ENCODE peak calls at places on chromosomes 4 and X, in eight cellular contexts. S, B, K, V, X, W, C and O are unnamed samples.

GRCh38 chrX:44580466-44580865 is 37.8 kb upstream of the FUNDC1 start:
- DNase-seq in S (peak; percentile 68), W (no peak), X (no peak), B (peak; percentile 78), V (no peak), C (no peak), K (no peak), O (peak; percentile 24)

GRCh38 chrX:8841911-8842310 is 40.7 kb upstream of the FAM9A start:
- DNase-seq in K (no peak), V (no peak), S (peak; percentile 72), X (no peak), B (no peak), W (no peak), C (no peak), O (no peak)

GRCh38 chr4:122652379-122652778 is 31.5 kb upstream of the IL21 start:
- DNase-seq in W (no peak), S (peak; percentile 35), X (peak; percentile 16), K (peak; percentile 63), C (peak; percentile 37), B (peak; percentile 30), V (no peak), O (peak; percentile 84)

GRCh38 chrX:51894697-51895336 is 1.4 kb downstream of the MAGED1 start:
- DNase-seq in K (peak; percentile 26), C (no peak), V (no peak), W (no peak), S (peak; percentile 21), X (peak; percentile 41), B (no peak), O (peak; percentile 38)

GRCh38 chrX:153488231-153488914 is 6.4 kb upstream of the BGN start:
- DNase-seq in S (peak; percentile 55), W (no peak), K (no peak), X (peak; percentile 63), C (no peak), V (no peak), B (no peak), O (no peak)

GRCh38 chr4:110361921-110362320 is 114.0 kb upstream of the ENPEP start:
- DNase-seq in W (no peak), C (no peak), K (no peak), X (no peak), S (peak; percentile 90), V (no peak), B (peak; percentile 91), O (peak; percentile 85)

GRCh38 chr4:141102367-141102766 is 30.9 kb downstream of the RNF150 start:
- DNase-seq in X (no peak), C (no peak), K (no peak), B (peak; percentile 52), S (peak; percentile 85), W (no peak), V (no peak), O (no peak)

GRCh38 chr4:6595897-6596537 is 21.0 kb downstream of the MAN2B2 start:
- DNase-seq in W (no peak), B (no peak), V (no peak), X (no peak), C (peak; percentile 65), S (no peak), K (peak; percentile 75), O (no peak)

GRCh38 chr4:18844726-18845125 is 823.2 kb upstream of the LCORL start:
- DNase-seq in K (no peak), C (no peak), X (no peak), W (no peak), S (peak; percentile 66), V (no peak), B (no peak), O (no peak)

GRCh38 chr4:152039085-152039484 is 278.3 kb upstream of the GATB start:
- DNase-seq in K (no peak), X (no peak), C (no peak), B (no peak), W (no peak), V (no peak), S (peak; percentile 91), O (peak; percentile 15)

GRCh38 chr4:82523179-82523578 is 38.6 kb downstream of the TMEM150C start:
- DNase-seq in W (no peak), X (no peak), C (no peak), S (no peak), K (peak; percentile 48), V (no peak), B (no peak), O (no peak)

GRCh38 chr4:41625531-41625930 is 87.6 kb downstream of the LIMCH1 start:
- DNase-seq in W (no peak), B (no peak), V (no peak), S (no peak), X (no peak), C (no peak), K (no peak), O (no peak)

GRCh38 chr4:121462660-121463261 is 81.9 kb upstream of the QRFPR start:
- DNase-seq in K (peak; percentile 91), C (peak; percentile 71), S (peak; percentile 52), W (no peak), X (no peak), V (no peak), B (peak; percentile 54), O (peak; percentile 76)

GRCh38 chr4:129570326-129570725 is 474.4 kb downstream of the C4orf33 start:
- DNase-seq in K (no peak), X (no peak), B (no peak), V (no peak), S (no peak), W (no peak), C (no peak), O (no peak)

GRCh38 chrX:134006484-134007161 is 21.2 kb upstream of the GPC3 start:
- DNase-seq in B (no peak), V (no peak), K (no peak), C (no peak), S (no peak), X (no peak), W (no peak), O (no peak)

GRCh38 chr4:41573458-41574129 is 35.6 kb downstream of the LIMCH1 start:
- DNase-seq in W (no peak), V (no peak), C (no peak), X (no peak), B (no peak), K (no peak), S (peak; percentile 64), O (no peak)

GRCh38 chrX:111585337-111585736 is 73.9 kb downstream of the SERTM2 start:
- DNase-seq in K (peak; percentile 5), C (no peak), V (no peak), B (no peak), X (no peak), S (no peak), W (no peak), O (peak; percentile 16)

GRCh38 chrX:6679988-6680387 is 145.1 kb upstream of the VCX3A start:
- DNase-seq in C (no peak), W (no peak), S (no peak), B (no peak), X (no peak), V (no peak), K (no peak), O (no peak)

GRCh38 chrX:129996120-129996519 is 13.7 kb downstream of the BCORL1 start:
- DNase-seq in C (no peak), X (no peak), V (no peak), S (peak; percentile 34), B (peak; percentile 13), W (no peak), K (no peak), O (no peak)

GRCh38 chr4:25367004-25367621 is 9.9 kb upstream of the ANAPC4 start:
- DNase-seq in W (no peak), X (no peak), S (peak; percentile 16), C (peak; percentile 58), B (peak; percentile 9), K (peak; percentile 71), V (no peak), O (peak; percentile 60)

GRCh38 chr4:3432381-3432790 is 9.4 kb upstream of the HGFAC start:
- DNase-seq in B (no peak), C (no peak), X (no peak), S (no peak), W (no peak), V (no peak), K (no peak), O (no peak)
- TF ChIP-seq CTCF in B (no peak), C (no peak), X (no peak), S (no peak), W (no peak), V (no peak), K (no peak), O (no peak)

GRCh38 chrX:48613502-48614160 is 16.3 kb downstream of the WDR13 start:
- DNase-seq in K (no peak), X (no peak), W (no peak), V (no peak), S (peak; percentile 6), B (no peak), C (no peak), O (no peak)

GRCh38 chrX:48606091-48606490 is 8.8 kb downstream of the WDR13 start:
- DNase-seq in B (no peak), S (no peak), K (peak; percentile 62), V (no peak), W (no peak), C (no peak), X (no peak), O (no peak)

GRCh38 chrX:48616575-48616974 is 19.3 kb downstream of the WDR13 start:
- DNase-seq in K (peak; percentile 53), C (no peak), W (no peak), V (no peak), B (no peak), X (no peak), S (no peak), O (peak; percentile 54)

DNA sequence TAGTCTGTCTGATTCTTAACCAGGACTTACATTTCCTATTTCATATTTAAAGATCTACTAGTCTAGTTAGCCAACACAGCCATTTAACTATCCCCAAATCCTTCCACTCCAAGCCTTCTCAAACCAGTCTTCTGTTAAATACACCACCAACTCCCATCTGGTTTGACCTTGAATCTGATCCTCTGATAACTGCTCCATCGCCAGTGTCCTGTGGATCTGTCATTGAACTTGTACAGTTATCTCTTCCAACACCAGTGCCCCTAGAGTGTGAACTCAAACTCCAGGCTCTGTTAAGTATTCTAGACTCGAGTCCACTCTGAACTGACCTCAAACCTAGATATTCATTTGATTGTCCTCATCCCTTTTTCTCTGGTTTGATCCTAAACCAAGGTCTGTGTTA is 14.4 kb downstream of the WDR13 start:
- DNase-seq in W (no peak), K (no peak), B (no peak), S (no peak), C (no peak), V (no peak), X (no peak), O (no peak)
- H3K27ac ChIP-seq in W (no peak overlapping the region), K (no peak overlapping the region), B (no peak overlapping the region), S (no peak overlapping the region), C (no peak overlapping the region), V (no peak overlapping the region), X (no peak overlapping the region), O (no peak overlapping the region)

GRCh38 chr4:124711469-124712416 is 789 bp downstream of the ANKRD50 start:
- DNase-seq in B (peak; percentile 81), V (peak; percentile 81), C (peak; percentile 4), K (peak; percentile 86), X (no peak), S (peak; percentile 66), W (no peak), O (peak; percentile 84)
- TF ChIP-seq CTCF in B (peak; percentile 7), V (no peak), C (no peak), K (peak; percentile 11), X (no peak), S (peak; percentile 4), W (no peak), O (peak; percentile 29)

DNA sequence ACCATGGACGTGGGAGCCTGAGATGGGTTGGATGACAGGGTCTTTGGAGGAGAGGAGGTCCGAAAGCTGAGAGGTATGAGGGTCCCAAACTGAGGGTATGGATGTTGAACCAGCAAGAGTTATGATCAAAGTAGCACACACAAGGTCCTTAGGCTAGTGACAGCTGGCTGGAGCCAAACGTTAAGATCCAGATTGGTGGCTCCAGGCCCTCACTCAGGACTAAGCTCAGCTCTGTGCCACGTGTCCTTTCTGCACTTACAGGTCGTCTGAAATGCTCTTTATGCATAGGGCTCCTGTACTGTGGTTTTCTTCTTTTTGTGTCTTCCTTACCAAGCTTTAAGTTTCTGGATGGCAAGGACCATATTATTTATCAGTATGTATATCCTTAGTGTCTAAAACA is 35.4 kb downstream of the ADD1 start:
- DNase-seq in W (no peak), C (no peak), X (no peak), S (no peak), K (no peak), B (no peak), V (no peak), O (no peak)
- H3K27ac ChIP-seq in W (no peak overlapping the region), C (no peak overlapping the region), X (no peak overlapping the region), S (no peak overlapping the region), K (no peak overlapping the region), B (no peak overlapping the region), V (no peak overlapping the region), O (no peak overlapping the region)